ENCODE peak calls at places on chromosomes 12 and 14, in eight cellular contexts. T, D, F, Y, B, H, K and A are unnamed samples.

GRCh38 chr14:103333754-103334643 is at the start of gene EIF5:
- DNase-seq in H (peak; percentile 98), Y (peak; percentile 98), F (peak; percentile 98), T (peak; percentile 98), K (peak; percentile 96), B (peak; percentile 99), D (peak; percentile 99), A (peak; percentile 99)

GRCh38 chr14:94481468-94482131 is 5.6 kb upstream of the SERPINA9 start:
- DNase-seq in B (no peak), Y (no peak), T (no peak), F (no peak), H (no peak), D (no peak), K (no peak), A (no peak)

GRCh38 chr12:89470741-89471504 is 53.7 kb downstream of the GALNT4 start:
- DNase-seq in D (no peak), K (no peak), H (no peak), T (peak; percentile 62), Y (peak; percentile 40), B (no peak), F (no peak), A (no peak)

GRCh38 chr14:34713681-34714319 is 593 bp downstream of the CFL2 start:
- DNase-seq in H (no peak), B (peak; percentile 68), T (peak; percentile 80), F (peak; percentile 5), Y (peak; percentile 64), K (no peak), D (peak; percentile 32), A (peak; percentile 9)

GRCh38 chr14:57221931-57222330 is 46.8 kb downstream of the EXOC5 start:
- DNase-seq in H (no peak), D (no peak), Y (no peak), T (no peak), F (no peak), K (no peak), B (no peak), A (no peak)

GRCh38 chr12:11763760-11764520 is 114.5 kb downstream of the ETV6 start:
- DNase-seq in H (no peak), F (no peak), T (peak; percentile 71), Y (peak; percentile 74), B (no peak), K (no peak), D (no peak), A (no peak)

GRCh38 chr14:50954811-50955372 is 10.6 kb upstream of the PYGL start:
- DNase-seq in Y (peak; percentile 61), T (peak; percentile 69), H (no peak), K (no peak), D (peak; percentile 48), B (peak; percentile 55), F (no peak), A (no peak)

GRCh38 chr14:20632831-20633771 is 8.4 kb downstream of the OR6S1 start:
- DNase-seq in F (peak; percentile 53), Y (peak; percentile 72), K (no peak), T (peak; percentile 81), B (peak; percentile 66), D (no peak), H (peak; percentile 15), A (no peak)

GRCh38 chr14:28763914-28764848 is 2.4 kb upstream of the FOXG1 start:
- DNase-seq in B (no peak), T (no peak), H (no peak), K (no peak), D (peak; percentile 44), F (no peak), Y (no peak), A (no peak)

GRCh38 chr12:40300490-40300889 is 75.7 kb downstream of the LRRK2 start:
- DNase-seq in Y (no peak), D (no peak), B (no peak), T (no peak), K (no peak), H (no peak), F (no peak), A (no peak)

GRCh38 chr14:103123634-103124500 is 606 bp downstream of the TNFAIP2 start:
- DNase-seq in D (no peak), K (no peak), B (no peak), T (no peak), H (no peak), F (no peak), Y (peak; percentile 68), A (no peak)

GRCh38 chr12:96143827-96144226 is 50.3 kb upstream of the ELK3 start:
- DNase-seq in D (no peak), B (no peak), T (no peak), K (no peak), F (no peak), Y (no peak), H (no peak), A (no peak)

GRCh38 chr14:37585971-37586759 is 8.9 kb downstream of the FOXA1 start:
- DNase-seq in D (no peak), H (no peak), Y (no peak), T (no peak), K (no peak), F (no peak), B (no peak), A (no peak)

GRCh38 chr14:60214003-60214402 is 35.0 kb upstream of the PPM1A start:
- DNase-seq in T (no peak), B (no peak), H (no peak), D (no peak), Y (no peak), F (no peak), K (no peak), A (no peak)

GRCh38 chr14:69664865-69665526 is 53.6 kb downstream of the SUSD6 start:
- DNase-seq in Y (no peak), K (no peak), D (no peak), T (no peak), B (no peak), F (no peak), H (no peak), A (no peak)

GRCh38 chr14:87073880-87074570 is 919.0 kb downstream of the GALC start:
- DNase-seq in H (no peak), Y (no peak), D (no peak), K (no peak), T (no peak), B (no peak), F (no peak), A (no peak)

GRCh38 chr14:61188936-61189808 is 92.0 kb downstream of the TMEM30B start:
- DNase-seq in F (peak; percentile 5), D (no peak), K (no peak), H (no peak), B (no peak), T (peak; percentile 50), Y (peak; percentile 78), A (no peak)

GRCh38 chr14:74392616-74393570 is 33.1 kb downstream of the SYNDIG1L start:
- DNase-seq in H (no peak), B (no peak), T (no peak), F (no peak), Y (no peak), D (no peak), K (no peak), A (no peak)

GRCh38 chr14:100384819-100385813 is 62.0 kb downstream of the SLC25A47 start:
- DNase-seq in H (no peak), T (peak; percentile 53), Y (peak; percentile 47), K (no peak), D (peak; percentile 51), F (no peak), B (peak; percentile 79), A (no peak)

GRCh38 chr14:99116741-99117295 is 155.2 kb downstream of the BCL11B start:
- DNase-seq in Y (no peak), H (no peak), F (no peak), B (no peak), K (peak; percentile 3), T (no peak), D (no peak), A (no peak)

GRCh38 chr12:62722971-62723680 is 211.8 kb downstream of the PPM1H start:
- DNase-seq in D (no peak), F (no peak), Y (no peak), K (no peak), H (no peak), T (no peak), B (peak; percentile 54), A (no peak)

GRCh38 chr12:127060933-127061332 is 1206.0 kb upstream of the TMEM132C start:
- DNase-seq in K (no peak), B (no peak), Y (no peak), T (no peak), H (no peak), F (no peak), D (no peak), A (no peak)

GRCh38 chr14:75513911-75514672 is 8.2 kb upstream of the BATF start:
- DNase-seq in H (peak; percentile 16), D (no peak), F (no peak), K (no peak), T (no peak), Y (no peak), B (no peak), A (no peak)

GRCh38 chr12:33690562-33690961 is 250.9 kb upstream of the SYT10 start:
- DNase-seq in H (no peak), D (no peak), B (no peak), F (no peak), Y (no peak), T (no peak), K (no peak), A (no peak)

GRCh38 chr14:50785506-50786063 is 45.4 kb downstream of the NIN start:
- DNase-seq in T (no peak), K (no peak), F (no peak), Y (no peak), H (no peak), B (no peak), D (no peak), A (no peak)